ENCODE peak calls at places on chromosomes 7 and 10, in six cellular contexts. V is uterus, G is ovary, H is adrenal gland, J is right lobe of liver, N is spleen. P is an unnamed sample.

GRCh38 chr7:2120841-2121830 is 111.6 kb downstream of the MAD1L1 start:
- DNase-seq in V (no peak), G (peak; percentile 73), H (no peak), J (no peak), N (no peak), P (no peak)

GRCh38 chr7:144027070-144027469 is 21.7 kb upstream of the OR2A5 start:
- DNase-seq in V (no peak), G (no peak), H (no peak), J (no peak), N (no peak), P (no peak)

GRCh38 chr7:1979591-1980560 is 252.9 kb downstream of the MAD1L1 start:
- DNase-seq in V (no peak), G (no peak), H (no peak), J (no peak), N (peak; percentile 93), P (peak; percentile 47)

GRCh38 chr7:50394315-50394714 is 55.8 kb downstream of the FIGNL1 start:
- DNase-seq in V (no peak), G (no peak), H (no peak), J (no peak), N (no peak), P (no peak)

GRCh38 chr10:19592276-19592675 is 224.0 kb upstream of the PLXDC2 start:
- DNase-seq in V (no peak), G (no peak), H (no peak), J (no peak), N (no peak), P (no peak)

GRCh38 chr10:119006451-119007210 is 22.9 kb upstream of the NANOS1 start:
- DNase-seq in V (peak; percentile 90), G (no peak), H (peak; percentile 87), J (peak; percentile 64), N (no peak), P (no peak)

GRCh38 chr10:3527869-3528268 is 257.1 kb downstream of the KLF6 start:
- DNase-seq in V (no peak), G (no peak), H (no peak), J (no peak), N (no peak), P (no peak)

GRCh38 chr10:45429790-45430189 is 55.8 kb downstream of the ALOX5 start:
- DNase-seq in V (no peak), G (no peak), H (no peak), J (no peak), N (no peak), P (no peak)

GRCh38 chr7:23012797-23013714 is 874 bp downstream of the HYCC1 start:
- DNase-seq in V (peak; percentile 26), G (peak; percentile 49), H (peak; percentile 18), J (peak; percentile 56), N (peak; percentile 91), P (peak; percentile 74)

GRCh38 chr10:84264611-84265141 is 19.8 kb downstream of the RGR start:
- DNase-seq in V (peak; percentile 46), G (peak; percentile 62), H (peak; percentile 74), J (peak; percentile 68), N (peak; percentile 85), P (no peak)

GRCh38 chr7:87475359-87476178 is at the start of gene ABCB4:
- DNase-seq in V (no peak), G (peak; percentile 20), H (peak; percentile 29), J (peak; percentile 80), N (peak; percentile 84), P (peak; percentile 23)

GRCh38 chr7:93890041-93890463 is 501 bp downstream of the TFPI2 start:
- DNase-seq in V (peak; percentile 28), G (peak; percentile 59), H (peak; percentile 40), J (no peak), N (peak; percentile 75), P (no peak)

GRCh38 chr10:43377393-43377883 is 6.0 kb downstream of the FXYD4 start:
- DNase-seq in V (no peak), G (no peak), H (no peak), J (no peak), N (peak; percentile 45), P (no peak)

GRCh38 chr10:12350167-12350872 is 973 bp downstream of the CAMK1D start:
- DNase-seq in V (no peak), G (no peak), H (peak; percentile 35), J (peak; percentile 57), N (peak; percentile 89), P (peak; percentile 43)

GRCh38 chr10:87845624-87846377 is 17.5 kb downstream of the KLLN start:
- DNase-seq in V (no peak), G (no peak), H (no peak), J (no peak), N (no peak), P (no peak)

GRCh38 chr7:38492010-38492409 is 139.2 kb downstream of the AMPH start:
- DNase-seq in V (no peak), G (no peak), H (no peak), J (no peak), N (no peak), P (no peak)

GRCh38 chr7:19181634-19182033 is 36.4 kb upstream of the FERD3L start:
- DNase-seq in V (no peak), G (no peak), H (no peak), J (no peak), N (no peak), P (no peak)

GRCh38 chr10:132691711-132692153 is 94.2 kb downstream of the NKX6-2 start:
- DNase-seq in V (no peak), G (no peak), H (no peak), J (peak; percentile 47), N (peak; percentile 64), P (no peak)

GRCh38 chr7:36796850-36797618 is 72.7 kb upstream of the AOAH start:
- DNase-seq in V (no peak), G (no peak), H (no peak), J (peak; percentile 82), N (no peak), P (no peak)

GRCh38 chr10:119301397-119301796 is 94.0 kb downstream of the GRK5 start:
- DNase-seq in V (peak; percentile 53), G (no peak), H (no peak), J (no peak), N (peak; percentile 91), P (no peak)

GRCh38 chr7:50818324-50818723 is 35.6 kb upstream of the GRB10 start:
- DNase-seq in V (no peak), G (no peak), H (peak; percentile 22), J (peak; percentile 59), N (no peak), P (no peak)

GRCh38 chr7:30522163-30522562 is 17.5 kb upstream of the GGCT start:
- DNase-seq in V (no peak), G (no peak), H (no peak), J (no peak), N (no peak), P (no peak)
- H3K27ac ChIP-seq in V (peak overlapping the region; percentile 54), G (no peak overlapping the region), H (peak overlapping the region; percentile 17), J (no peak overlapping the region), N (no peak overlapping the region), P (no peak overlapping the region)

DNA sequence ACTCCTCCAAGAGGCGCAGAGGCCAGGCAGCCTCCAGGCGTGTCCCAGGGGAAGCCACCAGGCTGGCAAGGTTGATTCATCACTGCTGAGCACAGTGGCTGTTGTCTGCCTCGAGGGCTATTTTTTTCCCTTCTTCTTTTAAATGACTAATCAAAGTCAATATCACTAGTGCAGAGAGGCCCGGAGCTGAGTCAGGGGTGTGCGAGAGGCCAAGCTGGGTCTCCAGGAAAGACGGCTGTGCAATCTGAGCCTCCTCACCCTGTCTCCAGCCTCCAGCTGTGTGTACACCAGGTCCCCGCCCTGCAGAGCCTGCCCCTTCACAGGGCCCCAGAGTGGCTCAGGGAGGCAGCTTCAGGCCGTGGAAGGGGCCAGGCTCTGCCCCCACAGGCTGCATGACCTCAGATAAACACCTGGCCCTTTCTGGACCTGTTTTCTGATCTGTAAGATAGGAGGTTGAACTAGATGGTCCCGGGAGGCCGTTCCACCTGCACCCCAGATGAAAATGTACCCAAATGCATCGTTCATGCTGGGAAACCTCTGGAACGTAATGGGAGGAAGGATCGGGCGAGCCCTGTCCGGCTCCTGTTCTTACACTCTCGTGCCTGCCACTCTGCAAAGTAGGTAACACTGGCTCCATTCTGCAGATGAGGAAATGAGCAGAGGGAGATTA is 3.7 kb downstream of the STX1A start:
- DNase-seq in V (no peak), G (no peak), H (peak; percentile 74), J (no peak), N (no peak), P (no peak)
- TF ChIP-seq POLR2A in V (no peak), G (no peak), H (no peak), J (no peak), N (no peak), P (no peak)

DNA sequence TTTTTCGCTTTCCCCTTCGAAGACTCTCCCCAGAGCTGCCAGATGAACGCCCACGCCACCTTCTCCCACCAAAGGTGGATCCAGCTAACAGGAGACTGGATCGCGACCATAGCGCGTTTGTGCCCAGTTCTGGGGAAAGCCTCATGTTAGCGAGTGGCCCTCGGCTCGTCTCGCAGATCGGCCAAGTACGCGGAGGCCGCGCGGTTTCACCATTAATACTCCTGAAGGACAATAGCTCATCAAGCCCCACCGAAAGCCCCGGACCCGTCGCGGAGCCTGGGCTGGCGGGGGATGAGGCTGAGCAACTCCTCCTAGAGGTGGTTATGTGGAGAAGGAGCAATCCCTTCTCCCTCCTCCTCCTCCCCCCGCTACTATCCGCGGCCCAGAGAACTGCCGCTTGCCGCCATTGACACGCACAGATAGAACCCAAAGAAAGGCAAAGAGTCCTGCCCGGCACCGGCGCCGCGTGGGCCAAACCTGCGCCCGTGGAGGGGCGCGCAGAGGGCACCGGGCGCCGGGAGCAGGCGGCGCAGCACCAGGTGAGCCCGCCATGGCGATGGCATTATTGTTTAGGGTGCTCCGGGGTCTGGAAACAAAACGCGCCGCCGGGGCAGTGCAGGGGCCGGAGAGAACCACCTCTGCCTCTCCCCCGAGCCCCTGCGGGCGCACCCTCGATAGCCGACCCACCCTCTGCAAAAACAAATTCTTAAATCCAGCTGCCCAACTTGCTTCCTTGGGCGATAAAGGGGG is at the start of gene MACROH2A2:
- DNase-seq in V (peak; percentile 62), G (peak; percentile 74), H (peak; percentile 31), J (peak; percentile 68), N (no peak), P (peak; percentile 73)
- H3K27ac ChIP-seq in V (peak within 1 kb of the TSS; percentile 66), G (peak within 1 kb of the TSS; percentile 60), H (peak within 1 kb of the TSS; percentile 28), J (peak within 1 kb of the TSS; percentile 47), N (no peak within 1 kb of the TSS), P (peak within 1 kb of the TSS; percentile 86)

GRCh38 chr10:5958680-5959079 is 18.7 kb downstream of the IL15RA start:
- DNase-seq in V (no peak), G (no peak), H (no peak), J (no peak), N (no peak), P (no peak)

GRCh38 chr10:5958077-5958476 is 19.3 kb downstream of the IL15RA start:
- DNase-seq in V (no peak), G (no peak), H (no peak), J (no peak), N (no peak), P (no peak)

GRCh38 chr10:5960070-5960972 is 17.0 kb downstream of the IL15RA start:
- DNase-seq in V (peak; percentile 54), G (peak; percentile 14), H (no peak), J (peak; percentile 30), N (no peak), P (no peak)

GRCh38 chr10:5959116-5959515 is 18.2 kb downstream of the IL15RA start:
- DNase-seq in V (no peak), G (peak; percentile 7), H (no peak), J (peak; percentile 17), N (no peak), P (no peak)

DNA sequence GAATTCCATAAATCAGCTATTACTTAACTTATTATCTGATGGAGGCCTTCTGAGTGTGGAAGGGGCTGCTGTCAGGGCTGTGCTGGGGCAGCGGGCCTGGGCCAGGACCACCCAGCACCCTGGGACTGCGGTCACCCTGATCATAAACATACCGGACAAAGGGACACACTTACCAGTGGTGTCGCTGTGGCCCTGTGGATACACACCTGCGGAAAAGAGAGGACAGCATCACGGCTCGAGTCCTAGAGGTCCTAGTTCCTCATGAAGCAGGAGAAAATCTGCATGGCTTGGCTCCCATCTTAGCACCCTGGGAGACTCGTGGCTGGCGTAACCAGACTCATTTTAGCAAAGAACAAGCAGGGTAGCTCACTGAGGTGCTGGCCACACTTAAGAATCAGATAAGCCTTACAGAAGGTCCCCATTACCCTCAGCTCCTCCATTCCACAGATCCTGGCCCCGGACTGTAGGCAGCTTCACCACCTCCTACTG is 17.7 kb downstream of the IL15RA start:
- DNase-seq in V (no peak), G (peak; percentile 7), H (no peak), J (peak; percentile 27), N (no peak), P (peak; percentile 13)
- TF ChIP-seq POLR2A in V (no peak), G (no peak), H (no peak), J (no peak), N (no peak), P (no peak)